ENCODE peak calls at places on chromosomes 12 and 14, in ten cellular contexts. I, J, U, F, R, W, L, P, B and M are unnamed samples.

GRCh38 chr14:72751276-72752033 is 142.4 kb downstream of the DPF3 start:
- DNase-seq in I (no peak), J (no peak), U (no peak), F (peak), R (no peak), W (no peak), L (no peak), P (no peak), B (no peak), M (no peak)

GRCh38 chr12:131853832-131854797 is 25.9 kb downstream of the MMP17 start:
- DNase-seq in I (no peak), J (no peak), U (no peak), F (no peak), R (no peak), W (no peak), L (no peak), P (no peak), B (no peak), M (no peak)

GRCh38 chr14:63938198-63939005 is 85.6 kb downstream of the SYNE2 start:
- DNase-seq in I (no peak), J (no peak), U (no peak), F (peak), R (no peak), W (no peak), L (no peak), P (no peak), B (no peak), M (peak)

GRCh38 chr12:102107970-102108369 is 11.9 kb downstream of the NUP37 start:
- DNase-seq in I (no peak), J (no peak), U (no peak), F (no peak), R (no peak), W (no peak), L (no peak), P (no peak), B (no peak), M (no peak)

GRCh38 chr14:100534528-100535286 is 52.5 kb downstream of the BEGAIN start:
- DNase-seq in I (no peak), J (peak), U (no peak), F (no peak), R (peak), W (no peak), L (peak), P (no peak), B (peak), M (no peak)

GRCh38 chr12:94710933-94711332 is 60.6 kb upstream of the TMCC3 start:
- DNase-seq in I (no peak), J (no peak), U (no peak), F (peak), R (no peak), W (peak), L (no peak), P (peak), B (no peak), M (peak)

GRCh38 chr12:90292183-90292582 is 583.5 kb upstream of the ATP2B1 start:
- DNase-seq in I (no peak), J (no peak), U (no peak), F (no peak), R (no peak), W (no peak), L (no peak), P (no peak), B (no peak), M (no peak)

GRCh38 chr12:92055877-92056276 is 89.8 kb downstream of the BTG1 start:
- DNase-seq in I (no peak), J (no peak), U (no peak), F (no peak), R (no peak), W (no peak), L (no peak), P (no peak), B (no peak), M (no peak)

GRCh38 chr14:76844223-76844622 is 18.0 kb downstream of the LRRC74A start:
- DNase-seq in I (peak), J (peak), U (no peak), F (peak), R (peak), W (no peak), L (no peak), P (peak), B (peak), M (no peak)

GRCh38 chr12:88391556-88391955 is 188.7 kb downstream of the KITLG start:
- DNase-seq in I (no peak), J (no peak), U (peak), F (peak), R (no peak), W (no peak), L (no peak), P (peak), B (no peak), M (peak)

GRCh38 chr12:115749071-115749470 is 528.4 kb downstream of the MED13L start:
- DNase-seq in I (no peak), J (no peak), U (no peak), F (no peak), R (no peak), W (no peak), L (no peak), P (no peak), B (no peak), M (no peak)

GRCh38 chr12:89507015-89507824 is 17.4 kb downstream of the GALNT4 start:
- DNase-seq in I (no peak), J (no peak), U (no peak), F (no peak), R (no peak), W (no peak), L (no peak), P (no peak), B (no peak), M (no peak)

GRCh38 chr14:92880351-92880750 is 42.6 kb upstream of the CHGA start:
- DNase-seq in I (no peak), J (no peak), U (no peak), F (no peak), R (no peak), W (no peak), L (no peak), P (no peak), B (no peak), M (no peak)

GRCh38 chr14:30272848-30273563 is 286.0 kb upstream of the G2E3 start:
- DNase-seq in I (no peak), J (no peak), U (no peak), F (no peak), R (no peak), W (no peak), L (no peak), P (peak), B (no peak), M (no peak)

DNA sequence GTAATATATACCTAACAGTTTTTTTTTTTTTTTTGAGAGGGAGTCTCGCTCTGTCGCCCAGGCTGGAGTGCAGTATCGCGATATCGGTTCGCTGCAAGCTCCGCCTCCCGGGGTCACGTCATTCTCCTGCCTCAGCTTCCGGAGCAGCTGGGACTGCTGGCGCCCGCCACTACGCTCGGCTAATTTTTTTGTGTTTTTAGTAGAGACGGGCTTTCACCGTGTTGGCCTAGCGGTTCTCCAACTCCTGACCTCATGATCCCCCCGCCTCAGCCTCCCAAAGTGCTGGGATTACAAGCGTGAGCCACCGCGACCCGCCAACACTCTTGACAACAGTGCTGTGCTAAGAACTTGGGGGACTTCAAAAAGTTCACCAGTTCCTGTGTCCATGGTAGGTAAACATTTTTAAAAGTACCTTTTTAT is 63.5 kb downstream of the FOXG1 start:
- DNase-seq in I (no peak), J (no peak), U (no peak), F (no peak), R (no peak), W (no peak), L (no peak), P (no peak), B (no peak), M (no peak)
- TF ChIP-seq CTCF in I (no peak), J (no peak), U (no peak), F (no peak), R (no peak), W (no peak), L (no peak), P (no peak), B (no peak), M (no peak)

GRCh38 chr14:56297449-56297848 is 179.2 kb downstream of the PELI2 start:
- DNase-seq in I (no peak), J (no peak), U (no peak), F (no peak), R (no peak), W (no peak), L (no peak), P (no peak), B (no peak), M (no peak)

GRCh38 chr14:56295743-56296142 is 177.5 kb downstream of the PELI2 start:
- DNase-seq in I (no peak), J (no peak), U (no peak), F (no peak), R (no peak), W (no peak), L (no peak), P (no peak), B (no peak), M (no peak)

GRCh38 chr14:56304456-56304855 is 186.2 kb downstream of the PELI2 start:
- DNase-seq in I (no peak), J (no peak), U (no peak), F (no peak), R (no peak), W (no peak), L (no peak), P (no peak), B (no peak), M (no peak)

GRCh38 chr14:56300495-56300894 is 182.3 kb downstream of the PELI2 start:
- DNase-seq in I (no peak), J (no peak), U (no peak), F (peak), R (no peak), W (no peak), L (no peak), P (peak), B (no peak), M (no peak)

DNA sequence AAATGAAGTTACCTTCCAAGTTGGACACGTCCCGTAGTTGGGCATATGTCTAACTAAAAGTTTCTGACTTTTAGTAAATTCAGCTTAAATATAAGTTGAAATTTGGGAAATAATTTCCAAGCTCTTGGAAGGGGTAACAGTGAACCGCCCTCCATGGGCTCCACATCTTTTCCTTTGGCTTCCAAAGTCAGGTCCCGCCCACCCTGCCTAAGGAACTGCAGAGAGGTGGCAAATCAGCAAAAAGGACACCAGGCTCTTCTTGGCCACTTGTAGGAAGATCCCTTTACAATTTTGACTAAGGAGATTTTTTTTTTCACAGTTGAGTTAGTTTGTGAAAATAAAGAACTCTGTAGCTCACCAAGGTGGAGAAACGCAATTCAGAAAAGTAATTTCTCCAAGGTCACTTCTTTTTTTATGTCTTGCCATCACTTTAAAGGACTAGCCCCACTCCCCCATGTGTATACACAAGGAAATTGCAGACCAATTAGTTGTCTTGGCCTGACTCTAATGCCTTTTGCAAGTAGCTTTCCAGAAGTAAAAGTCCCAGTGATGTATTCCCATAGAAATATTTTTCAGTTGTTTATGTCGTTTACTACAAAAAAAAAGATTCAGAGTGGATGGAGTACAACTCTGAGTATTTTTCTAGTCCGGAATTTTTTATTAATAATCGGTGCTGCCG is 181.2 kb downstream of the PELI2 start:
- DNase-seq in I (no peak), J (no peak), U (no peak), F (peak), R (no peak), W (no peak), L (no peak), P (no peak), B (no peak), M (no peak)
- TF ChIP-seq CTCF in I (no peak), J (no peak), U (no peak), F (peak), R (no peak), W (no peak), L (no peak), P (no peak), B (no peak), M (no peak)

GRCh38 chr14:53295985-53296582 is 143.0 kb upstream of the DDHD1 start:
- DNase-seq in I (no peak), J (no peak), U (no peak), F (peak), R (no peak), W (peak), L (no peak), P (peak), B (no peak), M (peak)
- TF ChIP-seq CTCF in I (peak), J (peak), U (peak), F (peak), R (peak), W (peak), L (peak), P (peak), B (peak), M (peak)

GRCh38 chr12:112473056-112473455 is 54.3 kb downstream of the PTPN11 start:
- DNase-seq in I (no peak), J (no peak), U (no peak), F (no peak), R (no peak), W (no peak), L (no peak), P (peak), B (no peak), M (no peak)
- TF ChIP-seq CTCF in I (no peak), J (no peak), U (peak), F (no peak), R (no peak), W (no peak), L (no peak), P (peak), B (no peak), M (no peak)

GRCh38 chr12:103326190-103326589 is 169.6 kb downstream of the C12orf42 start:
- DNase-seq in I (no peak), J (no peak), U (no peak), F (no peak), R (no peak), W (no peak), L (no peak), P (peak), B (no peak), M (peak)
- TF ChIP-seq CTCF in I (no peak), J (peak), U (no peak), F (no peak), R (peak), W (peak), L (peak), P (peak), B (no peak), M (peak)

GRCh38 chr12:62436164-62436503 is 30.5 kb upstream of the MON2 start:
- DNase-seq in I (no peak), J (no peak), U (no peak), F (no peak), R (no peak), W (no peak), L (no peak), P (no peak), B (peak), M (peak)

GRCh38 chr12:62434504-62435336 is 31.9 kb upstream of the MON2 start:
- DNase-seq in I (no peak), J (no peak), U (no peak), F (no peak), R (no peak), W (peak), L (no peak), P (no peak), B (peak), M (peak)

GRCh38 chr12:62438098-62438692 is 28.4 kb upstream of the MON2 start:
- DNase-seq in I (no peak), J (no peak), U (peak), F (peak), R (no peak), W (peak), L (no peak), P (peak), B (no peak), M (peak)

DNA sequence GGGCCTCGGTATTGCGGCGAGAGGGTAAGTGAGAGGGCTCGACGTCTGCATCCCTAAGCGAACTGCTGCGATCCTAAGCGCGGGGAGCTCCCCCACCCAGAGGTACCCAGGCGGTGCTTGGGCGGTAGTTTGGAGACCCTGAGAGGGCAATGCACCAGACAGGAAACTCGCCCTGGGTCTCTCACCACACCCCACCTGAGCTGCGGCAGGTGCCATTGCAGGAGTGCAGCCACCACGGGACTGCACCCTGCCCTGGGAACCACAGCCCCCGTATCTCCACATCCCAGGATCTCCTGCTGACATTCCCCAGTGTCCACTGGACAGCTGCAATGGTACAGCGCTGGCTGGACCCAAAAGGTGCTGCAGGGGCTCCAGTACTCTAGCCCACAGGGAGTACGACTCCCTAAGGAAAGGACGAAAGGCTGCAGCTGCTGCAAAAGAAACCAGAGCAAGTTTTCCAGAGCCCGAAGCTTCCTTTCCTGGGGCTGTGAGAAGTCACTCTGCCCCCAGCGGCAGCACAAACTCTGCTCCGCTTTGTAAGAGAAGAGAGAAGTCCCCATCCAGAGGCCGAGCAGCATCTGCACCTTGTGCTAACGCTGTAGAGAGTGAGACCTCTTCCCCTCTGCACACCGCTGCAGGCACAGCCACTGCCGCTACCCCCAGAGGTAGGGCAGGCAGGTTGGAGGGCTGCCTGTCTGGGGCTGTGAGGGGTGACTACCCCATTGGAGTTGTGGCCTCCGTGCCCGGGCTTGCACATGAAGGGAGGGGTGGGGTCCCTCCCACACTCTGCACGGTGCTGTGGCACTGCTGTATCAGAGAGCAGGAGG is 31.1 kb upstream of the MON2 start:
- DNase-seq in I (no peak), J (peak), U (peak), F (peak), R (peak), W (peak), L (no peak), P (peak), B (peak), M (peak)
- TF ChIP-seq CTCF in I (peak), J (peak), U (peak), F (peak), R (peak), W (no peak), L (no peak), P (peak), B (no peak), M (peak)

DNA sequence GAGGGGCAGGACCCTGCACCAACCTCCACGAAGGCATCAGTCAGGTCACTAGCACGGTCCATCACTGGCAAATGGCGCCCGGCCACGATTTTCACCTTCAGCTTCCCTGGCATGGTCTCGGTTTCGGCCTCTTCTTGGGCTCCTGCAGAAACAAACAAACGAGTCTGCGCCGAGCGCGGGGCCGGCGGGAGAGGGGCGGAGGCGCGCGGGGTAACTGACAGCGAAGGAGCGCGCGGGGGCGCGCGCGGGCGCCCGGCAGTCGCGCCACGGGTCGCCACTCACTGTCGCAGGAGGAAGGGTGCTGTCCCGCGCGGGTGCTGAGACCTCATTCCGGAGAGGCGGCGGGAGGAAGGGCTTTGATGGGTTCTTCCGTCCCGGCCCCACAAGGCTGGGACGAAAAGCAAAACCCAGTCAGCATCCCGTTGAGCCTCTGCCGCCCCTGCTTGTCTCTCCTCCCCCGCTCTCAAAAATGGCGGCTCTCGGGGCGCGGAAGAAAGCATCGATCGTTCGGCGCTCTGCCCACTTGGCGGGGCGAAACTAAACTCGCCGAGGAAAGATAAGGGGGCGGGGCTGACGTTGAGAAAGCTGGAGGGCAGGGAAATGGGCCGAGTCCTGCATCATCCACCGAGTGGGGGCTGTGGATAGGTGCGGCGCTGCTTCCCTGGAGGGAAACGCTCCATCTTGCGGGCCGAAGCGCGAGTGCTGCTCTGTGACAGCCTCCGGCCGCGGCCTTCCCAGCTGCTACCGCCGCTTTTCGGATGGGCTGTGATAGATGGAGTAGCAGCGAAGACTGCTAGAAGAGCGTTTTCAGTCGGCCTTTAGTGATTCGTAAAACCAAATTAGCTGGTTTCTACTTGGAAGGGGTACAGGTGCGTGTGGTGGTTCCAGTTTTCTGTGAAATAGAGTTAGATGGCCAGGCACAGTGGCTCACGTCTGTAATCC is at the start of gene C2CD5:
- DNase-seq in I (peak), J (peak), U (peak), F (peak), R (peak), W (peak), L (peak), P (peak), B (peak), M (peak)
- TF ChIP-seq CTCF in I (peak), J (peak), U (peak), F (peak), R (no peak), W (no peak), L (peak), P (peak), B (peak), M (peak)